ENCODE peak calls at places on chromosomes 16 and 17, in ten cellular contexts. E is effector memory CD8-positive, alpha-beta T cell; V is sigmoid colon; M is T follicular helper cell; H is ureter; Z is NCI-H2081; Y is T-helper 1 cell; J is progenitor cell of endocrine pancreas; U is tibial nerve; D is NCI-H1092. L is an unnamed sample.

GRCh38 chr17:10265100-10265810 is 66.8 kb upstream of the GAS7 start:
- DNase-seq in E (no peak), V (no peak), M (no peak), H (no peak), Z (no peak), Y (no peak), J (no peak), U (no peak), D (no peak), L (no peak)

GRCh38 chr17:10657866-10658265 is 757 bp upstream of the MYH3 start:
- DNase-seq in E (no peak), V (no peak), M (no peak), H (no peak), Z (no peak), Y (no peak), J (no peak), U (no peak), D (no peak), L (no peak)

GRCh38 chr16:11372924-11373306 is 27.7 kb downstream of the RMI2 start:
- DNase-seq in E (no peak), V (no peak), M (no peak), H (no peak), Z (no peak), Y (no peak), J (no peak), U (no peak), D (no peak), L (peak)

GRCh38 chr17:74603746-74604145 is 11.7 kb upstream of the CD300LD start:
- DNase-seq in E (no peak), V (no peak), M (no peak), H (no peak), Z (no peak), Y (no peak), J (no peak), U (no peak), D (no peak), L (no peak)

GRCh38 chr17:71899317-71899716 is 221.5 kb upstream of the SOX9 start:
- DNase-seq in E (no peak), V (no peak), M (no peak), H (no peak), Z (no peak), Y (no peak), J (no peak), U (no peak), D (no peak), L (no peak)

GRCh38 chr16:75506567-75506966 is 11.3 kb upstream of the CHST6 start:
- DNase-seq in E (no peak), V (peak), M (no peak), H (no peak), Z (no peak), Y (no peak), J (no peak), U (peak), D (no peak), L (no peak)

GRCh38 chr17:65345261-65346060 is 208.3 kb downstream of the RGS9 start:
- DNase-seq in E (no peak), V (no peak), M (no peak), H (no peak), Z (no peak), Y (no peak), J (no peak), U (no peak), D (no peak), L (no peak)

GRCh38 chr16:50469121-50469743 is 79.0 kb upstream of the NKD1 start:
- DNase-seq in E (no peak), V (peak), M (no peak), H (no peak), Z (no peak), Y (no peak), J (no peak), U (no peak), D (no peak), L (peak)

GRCh38 chr16:64094170-64094960 is 1027.5 kb downstream of the CDH11 start:
- DNase-seq in E (no peak), V (no peak), M (no peak), H (no peak), Z (no peak), Y (no peak), J (no peak), U (no peak), D (no peak), L (no peak)

L was measured in upper lobe of right lung.